ENCODE peak calls at places on chromosome 11, in eight cellular contexts. One of them, this sample, is unnamed.

GRCh38 chr11:133153031-133153430 is 379.3 kb downstream of the OPCML start:
- DNase-seq in lower lobe of right lung: no peak
- DNase-seq in fibroblast of lung: no peak
- DNase-seq in brain microvascular endothelial cell: no peak
- DNase-seq in CD8-positive, alpha-beta T cell: no peak
- DNase-seq in mammary epithelial cell: no peak
- DNase-seq in tibial nerve: no peak
- DNase-seq in stomach: no peak
- DNase-seq in this sample: no peak

GRCh38 chr11:62588966-62589637 is 2.2 kb downstream of the TUT1 start:
- DNase-seq in lower lobe of right lung: no peak
- DNase-seq in CD8-positive, alpha-beta T cell: no peak
- DNase-seq in brain microvascular endothelial cell: peak; percentile 50
- DNase-seq in tibial nerve: no peak
- DNase-seq in stomach: no peak
- DNase-seq in mammary epithelial cell: no peak
- DNase-seq in fibroblast of lung: no peak
- DNase-seq in this sample: no peak

GRCh38 chr11:8838248-8838647 is 72.7 kb upstream of the AKIP1 start:
- DNase-seq in stomach: no peak
- DNase-seq in lower lobe of right lung: no peak
- DNase-seq in mammary epithelial cell: peak; percentile 54
- DNase-seq in brain microvascular endothelial cell: peak; percentile 59
- DNase-seq in tibial nerve: peak; percentile 24
- DNase-seq in fibroblast of lung: peak; percentile 95
- DNase-seq in CD8-positive, alpha-beta T cell: no peak
- DNase-seq in this sample: no peak

GRCh38 chr11:88363004-88363403 is 25.5 kb upstream of the CTSC start:
- DNase-seq in lower lobe of right lung: no peak
- DNase-seq in CD8-positive, alpha-beta T cell: no peak
- DNase-seq in tibial nerve: no peak
- DNase-seq in brain microvascular endothelial cell: no peak
- DNase-seq in stomach: no peak
- DNase-seq in mammary epithelial cell: no peak
- DNase-seq in fibroblast of lung: no peak
- DNase-seq in this sample: no peak

GRCh38 chr11:65316311-65316978 is 1.8 kb downstream of the CDC42EP2 start:
- DNase-seq in CD8-positive, alpha-beta T cell: no peak
- DNase-seq in lower lobe of right lung: peak; percentile 53
- DNase-seq in stomach: no peak
- DNase-seq in tibial nerve: peak; percentile 53
- DNase-seq in fibroblast of lung: peak; percentile 83
- DNase-seq in brain microvascular endothelial cell: peak; percentile 87
- DNase-seq in mammary epithelial cell: peak; percentile 59
- DNase-seq in this sample: no peak

GRCh38 chr11:111063711-111064110 is 181.8 kb upstream of the POU2AF2 start:
- DNase-seq in fibroblast of lung: peak; percentile 55
- DNase-seq in brain microvascular endothelial cell: no peak
- DNase-seq in tibial nerve: no peak
- DNase-seq in lower lobe of right lung: no peak
- DNase-seq in mammary epithelial cell: peak; percentile 44
- DNase-seq in CD8-positive, alpha-beta T cell: no peak
- DNase-seq in stomach: no peak
- DNase-seq in this sample: no peak

GRCh38 chr11:44608654-44609027 is 43.2 kb downstream of the CD82 start:
- DNase-seq in tibial nerve: no peak
- DNase-seq in lower lobe of right lung: no peak
- DNase-seq in mammary epithelial cell: no peak
- DNase-seq in CD8-positive, alpha-beta T cell: no peak
- DNase-seq in stomach: no peak
- DNase-seq in fibroblast of lung: no peak
- DNase-seq in brain microvascular endothelial cell: no peak
- DNase-seq in this sample: no peak

GRCh38 chr11:133598879-133599278 is 66.6 kb upstream of the OPCML start:
- DNase-seq in brain microvascular endothelial cell: no peak
- DNase-seq in lower lobe of right lung: no peak
- DNase-seq in tibial nerve: no peak
- DNase-seq in stomach: no peak
- DNase-seq in CD8-positive, alpha-beta T cell: no peak
- DNase-seq in mammary epithelial cell: no peak
- DNase-seq in fibroblast of lung: no peak
- DNase-seq in this sample: no peak

GRCh38 chr11:281486-282161 is 3.4 kb downstream of the NLRP6 start:
- DNase-seq in stomach: no peak
- DNase-seq in tibial nerve: no peak
- DNase-seq in mammary epithelial cell: no peak
- DNase-seq in CD8-positive, alpha-beta T cell: no peak
- DNase-seq in lower lobe of right lung: no peak
- DNase-seq in fibroblast of lung: no peak
- DNase-seq in brain microvascular endothelial cell: no peak
- DNase-seq in this sample: no peak

DNA sequence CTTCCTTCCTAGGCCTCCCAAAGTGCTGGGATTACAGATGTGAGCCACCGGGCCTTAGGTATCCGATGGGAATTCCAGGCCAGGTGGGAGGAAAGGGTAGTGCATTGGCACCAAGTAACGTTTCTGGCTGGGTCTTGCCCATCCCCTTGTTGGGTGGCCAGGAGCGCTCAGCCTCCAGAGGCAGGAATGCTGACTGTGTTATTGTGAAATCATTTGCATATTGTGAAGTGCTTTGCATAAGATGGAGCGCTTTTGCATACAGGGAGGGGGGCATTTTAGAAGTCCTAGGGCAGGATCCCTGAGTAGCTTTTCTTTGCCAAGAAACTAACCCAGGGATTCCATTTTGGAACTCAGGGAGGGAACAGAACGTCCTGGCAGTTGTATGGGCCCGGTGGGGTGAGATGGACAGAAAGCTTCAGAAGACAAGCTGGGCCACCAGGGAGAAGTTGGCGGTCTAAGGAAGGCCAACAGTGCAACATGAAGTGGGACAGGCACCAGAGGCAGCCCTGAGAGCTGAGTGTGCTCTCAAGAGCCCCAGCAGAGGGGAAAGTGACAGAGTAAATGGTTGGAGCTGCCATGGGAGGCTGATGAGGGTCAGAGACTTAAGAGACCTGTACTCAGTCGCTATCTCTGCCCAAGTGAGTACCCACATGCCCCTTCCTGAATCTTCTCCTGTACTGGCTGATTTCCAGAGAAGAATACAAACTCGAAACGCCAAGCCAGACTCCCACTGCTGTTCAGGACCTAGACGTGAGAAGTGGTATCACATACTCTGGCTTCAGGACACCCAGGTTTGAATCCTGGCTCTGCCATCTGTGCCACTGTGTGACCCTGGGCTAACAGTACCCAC is 1.3 kb upstream of the SLC39A13 start:
- DNase-seq in stomach: no peak
- DNase-seq in brain microvascular endothelial cell: no peak
- DNase-seq in tibial nerve: no peak
- DNase-seq in mammary epithelial cell: no peak
- DNase-seq in lower lobe of right lung: no peak
- DNase-seq in fibroblast of lung: no peak
- DNase-seq in CD8-positive, alpha-beta T cell: no peak
- DNase-seq in this sample: no peak
- TF ChIP-seq CTCF in stomach: no peak
- TF ChIP-seq CTCF in brain microvascular endothelial cell: peak; percentile 14
- TF ChIP-seq CTCF in tibial nerve: no peak
- TF ChIP-seq CTCF in mammary epithelial cell: peak; percentile 10
- TF ChIP-seq CTCF in lower lobe of right lung: no peak
- TF ChIP-seq CTCF in fibroblast of lung: no peak
- TF ChIP-seq CTCF in CD8-positive, alpha-beta T cell: no peak
- TF ChIP-seq CTCF in this sample: no peak

DNA sequence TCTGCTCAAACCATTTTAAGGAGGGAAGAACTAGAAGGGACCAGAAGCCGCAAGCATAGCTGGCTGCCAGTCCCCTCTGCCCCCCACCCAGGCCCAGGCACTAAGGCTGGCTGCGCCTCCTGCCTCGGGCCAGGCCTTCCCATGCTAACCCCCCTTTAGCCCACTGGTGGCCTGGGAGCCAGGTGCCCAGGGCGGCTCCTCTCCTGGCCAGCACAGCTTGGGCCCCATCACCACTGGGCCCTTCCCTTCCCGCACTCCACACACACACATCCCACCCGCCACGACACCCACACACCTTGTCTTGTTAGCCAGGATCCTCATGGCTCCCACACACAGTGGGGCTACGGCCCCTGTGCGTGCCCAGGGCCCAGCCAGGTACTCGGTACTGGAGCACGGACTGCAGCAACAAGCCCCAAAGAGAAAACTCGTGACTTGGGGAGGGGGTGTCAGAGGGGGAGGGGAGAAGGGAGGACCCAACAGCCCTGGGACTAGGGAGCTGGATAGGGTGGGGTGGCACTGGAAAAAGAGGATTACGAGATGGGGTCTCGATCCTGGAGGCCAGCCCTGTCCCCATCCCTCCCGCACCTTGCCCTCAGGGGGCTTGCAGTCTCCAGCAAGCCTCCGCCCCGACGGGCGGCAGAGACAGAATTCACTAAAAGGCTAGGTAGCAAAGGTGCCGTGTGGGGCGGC is 16.0 kb downstream of the BCL9L start:
- DNase-seq in mammary epithelial cell: peak; percentile 11
- DNase-seq in stomach: no peak
- DNase-seq in CD8-positive, alpha-beta T cell: no peak
- DNase-seq in fibroblast of lung: no peak
- DNase-seq in tibial nerve: no peak
- DNase-seq in brain microvascular endothelial cell: no peak
- DNase-seq in lower lobe of right lung: no peak
- DNase-seq in this sample: no peak
- H3K4me3 ChIP-seq in mammary epithelial cell: peak overlapping the region; percentile 44
- H3K4me3 ChIP-seq in stomach: peak overlapping the region; percentile 42
- H3K4me3 ChIP-seq in CD8-positive, alpha-beta T cell: peak overlapping the region; percentile 27
- H3K4me3 ChIP-seq in fibroblast of lung: peak overlapping the region; percentile 32
- H3K4me3 ChIP-seq in tibial nerve: peak overlapping the region; percentile 45
- H3K4me3 ChIP-seq in brain microvascular endothelial cell: peak overlapping the region; percentile 43
- H3K4me3 ChIP-seq in lower lobe of right lung: peak overlapping the region; percentile 53
- H3K4me3 ChIP-seq in this sample: peak overlapping the region; percentile 60

DNA sequence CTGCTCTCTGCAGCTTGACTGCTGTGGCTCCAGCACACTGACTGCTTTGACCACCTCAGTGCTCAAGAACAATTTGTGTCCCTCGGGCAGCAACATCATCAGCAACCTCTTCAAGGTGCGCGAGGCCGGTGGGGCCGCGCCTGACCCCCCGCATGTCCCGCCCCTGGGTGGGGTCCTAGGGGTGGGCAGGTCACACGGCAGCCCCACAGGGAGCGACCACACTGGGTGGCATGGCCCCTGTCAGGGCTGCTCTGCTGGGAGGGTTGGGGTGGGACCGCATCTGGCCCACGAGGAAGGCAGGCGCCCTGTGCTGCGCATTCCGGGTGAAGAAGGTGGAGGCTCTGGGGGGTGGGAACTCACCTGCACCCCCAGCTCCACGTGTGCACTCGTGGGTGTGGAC is 4.7 kb upstream of the TSSC4 start:
- DNase-seq in tibial nerve: no peak
- DNase-seq in fibroblast of lung: no peak
- DNase-seq in CD8-positive, alpha-beta T cell: no peak
- DNase-seq in lower lobe of right lung: no peak
- DNase-seq in brain microvascular endothelial cell: no peak
- DNase-seq in mammary epithelial cell: no peak
- DNase-seq in stomach: no peak
- DNase-seq in this sample: no peak
- H3K36me3 ChIP-seq in tibial nerve: peaks cover 19% of the 10 kb centered on the region
- H3K36me3 ChIP-seq in fibroblast of lung: peaks cover 45% of the 10 kb centered on the region
- H3K36me3 ChIP-seq in CD8-positive, alpha-beta T cell: no peaks in the 10 kb centered on the region
- H3K36me3 ChIP-seq in lower lobe of right lung: peaks cover 76% of the 10 kb centered on the region
- H3K36me3 ChIP-seq in brain microvascular endothelial cell: peaks cover 51% of the 10 kb centered on the region
- H3K36me3 ChIP-seq in mammary epithelial cell: peaks cover 4% of the 10 kb centered on the region
- H3K36me3 ChIP-seq in stomach: peaks cover 77% of the 10 kb centered on the region
- H3K36me3 ChIP-seq in this sample: peaks cover 53% of the 10 kb centered on the region

GRCh38 chr11:100753562-100753961 is 66.5 kb downstream of the ARHGAP42 start:
- DNase-seq in tibial nerve: no peak
- DNase-seq in brain microvascular endothelial cell: no peak
- DNase-seq in lower lobe of right lung: no peak
- DNase-seq in CD8-positive, alpha-beta T cell: no peak
- DNase-seq in fibroblast of lung: no peak
- DNase-seq in stomach: no peak
- DNase-seq in mammary epithelial cell: no peak
- DNase-seq in this sample: no peak
- TF ChIP-seq CTCF in tibial nerve: no peak
- TF ChIP-seq CTCF in brain microvascular endothelial cell: no peak
- TF ChIP-seq CTCF in lower lobe of right lung: no peak
- TF ChIP-seq CTCF in CD8-positive, alpha-beta T cell: no peak
- TF ChIP-seq CTCF in fibroblast of lung: no peak
- TF ChIP-seq CTCF in stomach: no peak
- TF ChIP-seq CTCF in mammary epithelial cell: no peak
- TF ChIP-seq CTCF in this sample: no peak

DNA sequence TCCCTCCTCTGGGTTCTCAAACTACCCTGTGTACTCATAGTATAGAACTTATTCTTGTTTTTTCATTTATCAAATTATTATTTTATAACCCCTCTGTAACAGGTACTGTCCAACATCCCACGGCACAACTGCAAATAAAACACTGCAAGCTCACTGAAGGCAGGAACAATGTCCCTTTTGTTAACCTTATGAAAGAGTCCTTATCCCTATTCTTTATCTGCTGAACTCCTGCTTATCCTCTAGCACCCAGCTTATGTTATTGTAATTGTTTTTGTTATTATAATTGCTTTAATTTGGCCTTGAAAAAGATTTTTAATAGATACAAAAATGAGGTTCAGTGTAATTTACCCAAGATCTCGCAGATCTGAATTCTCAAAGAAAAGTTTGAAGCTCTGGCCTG is 130.4 kb downstream of the MSANTD4 start:
- DNase-seq in fibroblast of lung: no peak
- DNase-seq in CD8-positive, alpha-beta T cell: no peak
- DNase-seq in mammary epithelial cell: no peak
- DNase-seq in lower lobe of right lung: no peak
- DNase-seq in tibial nerve: no peak
- DNase-seq in brain microvascular endothelial cell: no peak
- DNase-seq in stomach: no peak
- DNase-seq in this sample: no peak
- H3K4me3 ChIP-seq in fibroblast of lung: no peak overlapping the region
- H3K4me3 ChIP-seq in CD8-positive, alpha-beta T cell: no peak overlapping the region
- H3K4me3 ChIP-seq in mammary epithelial cell: no peak overlapping the region
- H3K4me3 ChIP-seq in lower lobe of right lung: no peak overlapping the region
- H3K4me3 ChIP-seq in tibial nerve: no peak overlapping the region
- H3K4me3 ChIP-seq in brain microvascular endothelial cell: no peak overlapping the region
- H3K4me3 ChIP-seq in stomach: no peak overlapping the region
- H3K4me3 ChIP-seq in this sample: no peak overlapping the region

DNA sequence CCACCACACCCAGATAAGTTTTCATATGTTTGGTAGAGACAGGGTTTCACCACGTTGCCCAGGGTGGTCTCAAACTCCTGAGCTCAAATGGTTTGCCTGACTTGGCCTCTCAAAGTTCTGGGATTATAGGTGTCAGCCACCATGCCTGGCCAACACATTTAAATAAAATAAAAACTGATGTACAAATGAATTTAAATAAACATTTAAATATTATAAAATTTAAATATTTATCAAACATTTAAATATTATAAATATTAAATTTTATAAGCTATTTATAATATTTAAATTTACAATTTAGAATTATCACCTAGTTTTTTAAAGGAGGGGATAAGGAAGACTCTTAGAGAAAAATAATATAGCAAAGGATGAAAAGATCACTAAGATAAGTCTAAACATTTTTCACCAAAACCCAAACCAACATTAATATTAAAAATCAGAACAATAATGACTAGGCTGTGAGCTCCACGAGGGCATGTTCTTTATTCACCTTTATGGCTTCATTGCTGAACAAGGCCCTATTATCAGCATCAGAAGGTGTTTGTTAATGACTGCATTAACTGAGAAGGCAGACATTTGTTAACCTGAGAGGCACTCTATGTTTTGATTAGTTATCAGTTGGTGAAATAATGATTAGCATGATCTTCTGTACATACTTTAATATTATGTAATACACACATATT is 7.2 kb downstream of the IL18 start:
- DNase-seq in lower lobe of right lung: no peak
- DNase-seq in mammary epithelial cell: no peak
- DNase-seq in CD8-positive, alpha-beta T cell: no peak
- DNase-seq in brain microvascular endothelial cell: no peak
- DNase-seq in fibroblast of lung: no peak
- DNase-seq in stomach: no peak
- DNase-seq in tibial nerve: no peak
- DNase-seq in this sample: no peak
- H3K36me3 ChIP-seq in lower lobe of right lung: peaks cover 10% of the 10 kb centered on the region
- H3K36me3 ChIP-seq in mammary epithelial cell: no peaks in the 10 kb centered on the region
- H3K36me3 ChIP-seq in CD8-positive, alpha-beta T cell: no peaks in the 10 kb centered on the region
- H3K36me3 ChIP-seq in brain microvascular endothelial cell: no peaks in the 10 kb centered on the region
- H3K36me3 ChIP-seq in fibroblast of lung: no peaks in the 10 kb centered on the region
- H3K36me3 ChIP-seq in stomach: no peaks in the 10 kb centered on the region
- H3K36me3 ChIP-seq in tibial nerve: no peaks in the 10 kb centered on the region
- H3K36me3 ChIP-seq in this sample: no peaks in the 10 kb centered on the region

This sample was measured in vagina.